ENCODE peak calls at places on chromosomes 3 and 15, in eight cellular contexts. C is glutamatergic neuron; B is cardiac muscle cell; J is effector CD8-positive, alpha-beta T cell; I is thoracic aorta; V is H54; E is CD8-positive, alpha-beta T cell; T is GM20000. L is an unnamed sample.

GRCh38 chr3:74390121-74390870 is 224.2 kb downstream of the CNTN3 start:
- DNase-seq in C (no peak), B (no peak), J (no peak), I (no peak), V (no peak), E (no peak), T (no peak), L (no peak)

GRCh38 chr3:34106379-34106778 is 307.9 kb downstream of the PDCD6IP start:
- DNase-seq in C (no peak), B (no peak), J (no peak), I (no peak), V (no peak), E (no peak), T (no peak), L (no peak)

GRCh38 chr3:55686720-55687254 is 199.7 kb upstream of the WNT5A start:
- DNase-seq in C (no peak), B (peak; percentile 10), J (no peak), I (no peak), V (no peak), E (no peak), T (no peak), L (no peak)

GRCh38 chr3:143172313-143173054 is 52.9 kb downstream of the CHST2 start:
- DNase-seq in C (no peak), B (no peak), J (no peak), I (no peak), V (no peak), E (no peak), T (no peak), L (no peak)

GRCh38 chr15:60004846-60005351 is 788 bp downstream of the FOXB1 start:
- DNase-seq in C (peak; percentile 59), B (peak; percentile 23), J (no peak), I (no peak), V (no peak), E (no peak), T (peak; percentile 34), L (no peak)

GRCh38 chr15:68581725-68582124 is 2.9 kb downstream of the CORO2B start:
- DNase-seq in C (peak; percentile 7), B (no peak), J (no peak), I (no peak), V (no peak), E (no peak), T (no peak), L (no peak)

GRCh38 chr3:158909870-158910269 is 108.0 kb downstream of the MFSD1 start:
- DNase-seq in C (no peak), B (no peak), J (no peak), I (no peak), V (peak; percentile 7), E (no peak), T (no peak), L (no peak)

GRCh38 chr3:158791259-158791920 is 10.5 kb upstream of the MFSD1 start:
- DNase-seq in C (no peak), B (peak; percentile 90), J (no peak), I (no peak), V (no peak), E (no peak), T (peak; percentile 63), L (no peak)

GRCh38 chr15:99707481-99708270 is 25.6 kb downstream of the LYSMD4 start:
- DNase-seq in C (no peak), B (no peak), J (no peak), I (no peak), V (no peak), E (no peak), T (peak; percentile 51), L (no peak)

GRCh38 chr3:167810236-167810635 is 74.7 kb downstream of the SERPINI1 start:
- DNase-seq in C (no peak), B (no peak), J (no peak), I (no peak), V (no peak), E (no peak), T (no peak), L (no peak)

GRCh38 chr3:12990781-12991480 is 82.3 kb downstream of the IQSEC1 start:
- DNase-seq in C (no peak), B (peak; percentile 33), J (no peak), I (no peak), V (peak; percentile 91), E (no peak), T (no peak), L (no peak)

GRCh38 chr15:65952425-65953053 is 83.2 kb downstream of the RAB11A start:
- DNase-seq in C (no peak), B (peak; percentile 81), J (no peak), I (no peak), V (peak; percentile 33), E (no peak), T (peak; percentile 36), L (no peak)

GRCh38 chr3:64023187-64023860 is at the start of gene PSMD6:
- DNase-seq in C (peak; percentile 97), B (peak; percentile 89), J (peak; percentile 89), I (peak; percentile 50), V (peak; percentile 79), E (peak; percentile 86), T (peak; percentile 87), L (peak; percentile 42)

GRCh38 chr3:150889105-150889504 is 16.1 kb downstream of the MINDY4B start:
- DNase-seq in C (no peak), B (no peak), J (no peak), I (no peak), V (no peak), E (no peak), T (no peak), L (no peak)

GRCh38 chr15:35777016-35777415 is 231.1 kb upstream of the DPH6 start:
- DNase-seq in C (peak; percentile 47), B (no peak), J (no peak), I (no peak), V (no peak), E (no peak), T (no peak), L (no peak)

GRCh38 chr3:49791571-49791970 is 5.2 kb upstream of the IP6K1 start:
- DNase-seq in C (no peak), B (no peak), J (no peak), I (no peak), V (no peak), E (no peak), T (no peak), L (no peak)

GRCh38 chr3:13024274-13024863 is 48.9 kb downstream of the IQSEC1 start:
- DNase-seq in C (no peak), B (no peak), J (no peak), I (no peak), V (no peak), E (no peak), T (no peak), L (no peak)

GRCh38 chr3:14434105-14434504 is 31.7 kb downstream of the SLC6A6 start:
- DNase-seq in C (no peak), B (peak; percentile 58), J (no peak), I (no peak), V (no peak), E (no peak), T (no peak), L (no peak)

GRCh38 chr3:23676093-23676492 is 129.7 kb upstream of the UBE2E1 start:
- DNase-seq in C (no peak), B (no peak), J (no peak), I (no peak), V (no peak), E (no peak), T (no peak), L (no peak)

GRCh38 chr3:4950948-4951347 is 28.3 kb upstream of the BHLHE40 start:
- DNase-seq in C (no peak), B (no peak), J (no peak), I (no peak), V (no peak), E (no peak), T (no peak), L (no peak)

GRCh38 chr3:155088705-155089380 is 8.7 kb downstream of the MME start:
- DNase-seq in C (no peak), B (no peak), J (no peak), I (no peak), V (no peak), E (no peak), T (no peak), L (no peak)

GRCh38 chr15:25515633-25516032 is 76.8 kb upstream of the UBE3A start:
- DNase-seq in C (no peak), B (no peak), J (no peak), I (no peak), V (no peak), E (no peak), T (no peak), L (no peak)

GRCh38 chr3:130850044-130850797 is 43.7 kb upstream of the ATP2C1 start:
- DNase-seq in C (no peak), B (peak; percentile 97), J (no peak), I (no peak), V (no peak), E (no peak), T (peak; percentile 62), L (peak; percentile 53)

GRCh38 chr3:32127219-32127826 is 20.9 kb downstream of the GPD1L start:
- DNase-seq in C (no peak), B (no peak), J (no peak), I (no peak), V (no peak), E (no peak), T (no peak), L (no peak)

GRCh38 chr3:165669967-165670366 is 167.3 kb downstream of the BCHE start:
- DNase-seq in C (no peak), B (no peak), J (no peak), I (no peak), V (no peak), E (no peak), T (no peak), L (no peak)

GRCh38 chr15:33278816-33279612 is 31.8 kb upstream of the RYR3 start:
- DNase-seq in C (no peak), B (peak; percentile 81), J (no peak), I (no peak), V (peak; percentile 61), E (no peak), T (no peak), L (peak; percentile 76)

GRCh38 chr15:66212471-66212870 is 41.1 kb downstream of the MEGF11 start:
- DNase-seq in C (no peak), B (no peak), J (no peak), I (no peak), V (no peak), E (no peak), T (no peak), L (no peak)

GRCh38 chr3:51937014-51937413 is 4.7 kb downstream of the RRP9 start:
- DNase-seq in C (no peak), B (no peak), J (no peak), I (no peak), V (no peak), E (no peak), T (no peak), L (no peak)

GRCh38 chr3:140902791-140903190 is 38.8 kb upstream of the SLC25A36 start:
- DNase-seq in C (no peak), B (no peak), J (no peak), I (no peak), V (no peak), E (no peak), T (no peak), L (no peak)

GRCh38 chr3:36904641-36905040 is 40.2 kb downstream of the TRANK1 start:
- DNase-seq in C (no peak), B (peak; percentile 44), J (no peak), I (no peak), V (peak; percentile 11), E (no peak), T (peak; percentile 27), L (no peak)

GRCh38 chr3:32660634-32661033 is 24.4 kb upstream of the CNOT10 start:
- DNase-seq in C (no peak), B (no peak), J (no peak), I (no peak), V (no peak), E (no peak), T (no peak), L (no peak)